ENCODE peak calls at places on chromosomes 2 and 18, in six cellular contexts. Z is IMR-90, M is body of pancreas, Y is fibroblast of lung, L is BE2C, V is NT2/D1. R is an unnamed sample.
A peak's percentile ranks its signal among the peaks of the same experiment; 100 is the strongest.

GRCh38 chr2:178804791-178805190 is 2.4 kb downstream of the TTN start:
- DNase-seq in Z (peak; percentile 16), M (no peak), Y (peak; percentile 12), L (no peak), V (peak; percentile 27), R (peak; percentile 41)

GRCh38 chr2:127105656-127106456 is 1.1 kb downstream of the BIN1 start:
- DNase-seq in Z (peak; percentile 61), M (peak; percentile 24), Y (peak; percentile 54), L (peak; percentile 38), V (no peak), R (peak; percentile 75)

GRCh38 chr2:60530228-60530627 is 23.2 kb downstream of the BCL11A start:
- DNase-seq in Z (no peak), M (peak; percentile 77), Y (no peak), L (no peak), V (no peak), R (no peak)

GRCh38 chr2:66271777-66272176 is 163.1 kb upstream of the MEIS1 start:
- DNase-seq in Z (no peak), M (no peak), Y (no peak), L (no peak), V (no peak), R (no peak)

GRCh38 chr2:12504443-12504842 is 212.3 kb upstream of the TRIB2 start:
- DNase-seq in Z (peak; percentile 57), M (no peak), Y (peak; percentile 62), L (no peak), V (no peak), R (peak; percentile 31)

GRCh38 chr2:178860551-178860950 is 53.3 kb upstream of the TTN start:
- DNase-seq in Z (no peak), M (peak; percentile 40), Y (no peak), L (no peak), V (no peak), R (no peak)

GRCh38 chr18:3611313-3612038 is 161.5 kb downstream of the TGIF1 start:
- DNase-seq in Z (peak; percentile 33), M (no peak), Y (no peak), L (no peak), V (no peak), R (no peak)

GRCh38 chr2:230441188-230441897 is 25.3 kb downstream of the SP100 start:
- DNase-seq in Z (peak; percentile 73), M (no peak), Y (peak; percentile 70), L (no peak), V (no peak), R (peak; percentile 34)

GRCh38 chr2:14633451-14634211 is 1.1 kb downstream of the LRATD1 start:
- DNase-seq in Z (no peak), M (peak; percentile 25), Y (no peak), L (no peak), V (no peak), R (no peak)

GRCh38 chr2:33158482-33159003 is 211.8 kb downstream of the LTBP1 start:
- DNase-seq in Z (peak; percentile 95), M (no peak), Y (peak; percentile 97), L (no peak), V (no peak), R (peak; percentile 82)

GRCh38 chr2:234422895-234423505 is 73.9 kb downstream of the ARL4C start:
- DNase-seq in Z (no peak), M (no peak), Y (no peak), L (no peak), V (no peak), R (no peak)

GRCh38 chr2:134982603-134983002 is 64.0 kb downstream of the CCNT2 start:
- DNase-seq in Z (no peak), M (no peak), Y (no peak), L (no peak), V (no peak), R (no peak)

GRCh38 chr2:117621330-117621729 is 193.2 kb upstream of the DDX18 start:
- DNase-seq in Z (no peak), M (no peak), Y (no peak), L (no peak), V (no peak), R (no peak)

GRCh38 chr2:63888490-63889402 is 47.0 kb downstream of the UGP2 start:
- DNase-seq in Z (peak; percentile 48), M (peak; percentile 47), Y (peak; percentile 36), L (peak; percentile 40), V (peak; percentile 22), R (peak; percentile 56)

GRCh38 chr2:237744613-237745249 is 53.8 kb upstream of the RBM44 start:
- DNase-seq in Z (peak; percentile 54), M (peak; percentile 83), Y (no peak), L (peak; percentile 77), V (peak; percentile 52), R (peak; percentile 60)

GRCh38 chr2:26630669-26631360 is 10.4 kb downstream of the CIB4 start:
- DNase-seq in Z (peak; percentile 27), M (no peak), Y (peak; percentile 53), L (no peak), V (peak; percentile 80), R (peak; percentile 78)

GRCh38 chr18:56873441-56874140 is 222.4 kb downstream of the WDR7 start:
- DNase-seq in Z (no peak), M (no peak), Y (peak; percentile 6), L (no peak), V (peak; percentile 58), R (no peak)

GRCh38 chr2:113979172-113980128 is 89.6 kb downstream of the ACTR3 start:
- DNase-seq in Z (no peak), M (peak; percentile 33), Y (no peak), L (peak; percentile 22), V (peak; percentile 39), R (no peak)

GRCh38 chr2:237280235-237280634 is 133.7 kb downstream of the COL6A3 start:
- DNase-seq in Z (peak; percentile 99), M (no peak), Y (peak; percentile 99), L (no peak), V (no peak), R (peak; percentile 90)

GRCh38 chr2:219177594-219178376 is at the start of gene RETREG2:
- DNase-seq in Z (peak; percentile 89), M (peak; percentile 83), Y (peak; percentile 85), L (peak; percentile 90), V (peak; percentile 87), R (peak; percentile 96)

GRCh38 chr2:163778045-163778753 is 42.4 kb upstream of the FIGN start:
- DNase-seq in Z (peak; percentile 62), M (no peak), Y (peak; percentile 98), L (no peak), V (no peak), R (peak; percentile 50)

GRCh38 chr18:5413447-5413846 is 117.9 kb upstream of the ZBTB14 start:
- DNase-seq in Z (no peak), M (no peak), Y (no peak), L (no peak), V (no peak), R (peak; percentile 1)

GRCh38 chr18:77548790-77549420 is 299.3 kb downstream of the GALR1 start:
- DNase-seq in Z (no peak), M (no peak), Y (no peak), L (no peak), V (no peak), R (no peak)

GRCh38 chr2:218257390-218257981 is 3.3 kb upstream of the GPBAR1 start:
- DNase-seq in Z (no peak), M (peak; percentile 61), Y (no peak), L (no peak), V (peak; percentile 46), R (no peak)

GRCh38 chr2:60840880-60841279 is 40.5 kb upstream of the REL start:
- DNase-seq in Z (no peak), M (no peak), Y (no peak), L (no peak), V (no peak), R (no peak)

GRCh38 chr2:152920846-152921245 is 202.4 kb downstream of the ARL6IP6 start:
- DNase-seq in Z (no peak), M (no peak), Y (peak; percentile 2), L (no peak), V (no peak), R (no peak)

GRCh38 chr2:168583710-168584521 is 127.8 kb downstream of the CERS6 start:
- DNase-seq in Z (peak; percentile 67), M (peak; percentile 21), Y (peak; percentile 75), L (no peak), V (no peak), R (peak; percentile 36)

GRCh38 chr2:216866515-216867095 is 6.7 kb upstream of the TNP1 start:
- DNase-seq in Z (no peak), M (no peak), Y (peak; percentile 20), L (no peak), V (no peak), R (no peak)

GRCh38 chr18:57353940-57354461 is 1.6 kb downstream of the ST8SIA3 start:
- DNase-seq in Z (peak; percentile 17), M (peak; percentile 45), Y (peak; percentile 29), L (peak; percentile 54), V (peak; percentile 72), R (peak; percentile 16)

DNA sequence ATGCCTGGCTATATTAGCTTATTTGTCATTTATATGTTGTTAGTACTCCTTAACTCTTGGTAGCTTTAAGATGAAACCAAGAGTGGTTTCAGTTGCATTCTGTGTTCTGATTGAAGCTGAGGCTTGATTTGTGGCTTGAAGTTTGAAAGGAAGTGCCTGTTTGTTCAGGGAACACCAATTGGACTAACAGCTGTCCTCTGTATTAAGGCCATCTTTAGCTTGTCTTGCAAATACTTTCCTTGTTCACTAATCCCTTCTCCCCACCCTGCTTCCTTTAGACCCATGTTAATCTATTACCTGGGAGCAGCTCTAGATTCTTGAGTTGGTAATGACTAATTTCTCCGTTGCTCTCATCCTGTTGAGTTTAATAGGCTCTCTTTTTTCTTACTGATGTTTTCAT is 13.4 kb downstream of the ITGA6 start:
- DNase-seq in Z (no peak), M (no peak), Y (peak; percentile 7), L (no peak), V (no peak), R (no peak)
- H3K4me3 ChIP-seq in Z (no peak overlapping the region), M (no peak overlapping the region), Y (no peak overlapping the region), L (no peak overlapping the region), V (no peak overlapping the region), R (no peak overlapping the region)

GRCh38 chr18:78780719-78781600 is 198.7 kb upstream of the SALL3 start:
- DNase-seq in Z (no peak), M (peak; percentile 66), Y (no peak), L (no peak), V (no peak), R (no peak)
- H3K4me3 ChIP-seq in Z (no peak overlapping the region), M (no peak overlapping the region), Y (no peak overlapping the region), L (no peak overlapping the region), V (no peak overlapping the region), R (no peak overlapping the region)

GRCh38 chr2:206213514-206213845 is 53.8 kb downstream of the EEF1B2 start:
- DNase-seq in Z (no peak), M (no peak), Y (no peak), L (no peak), V (no peak), R (no peak)
- H3K4me3 ChIP-seq in Z (peak overlapping the region; percentile 28), M (no peak overlapping the region), Y (peak overlapping the region; percentile 59), L (no peak overlapping the region), V (no peak overlapping the region), R (no peak overlapping the region)

DNA sequence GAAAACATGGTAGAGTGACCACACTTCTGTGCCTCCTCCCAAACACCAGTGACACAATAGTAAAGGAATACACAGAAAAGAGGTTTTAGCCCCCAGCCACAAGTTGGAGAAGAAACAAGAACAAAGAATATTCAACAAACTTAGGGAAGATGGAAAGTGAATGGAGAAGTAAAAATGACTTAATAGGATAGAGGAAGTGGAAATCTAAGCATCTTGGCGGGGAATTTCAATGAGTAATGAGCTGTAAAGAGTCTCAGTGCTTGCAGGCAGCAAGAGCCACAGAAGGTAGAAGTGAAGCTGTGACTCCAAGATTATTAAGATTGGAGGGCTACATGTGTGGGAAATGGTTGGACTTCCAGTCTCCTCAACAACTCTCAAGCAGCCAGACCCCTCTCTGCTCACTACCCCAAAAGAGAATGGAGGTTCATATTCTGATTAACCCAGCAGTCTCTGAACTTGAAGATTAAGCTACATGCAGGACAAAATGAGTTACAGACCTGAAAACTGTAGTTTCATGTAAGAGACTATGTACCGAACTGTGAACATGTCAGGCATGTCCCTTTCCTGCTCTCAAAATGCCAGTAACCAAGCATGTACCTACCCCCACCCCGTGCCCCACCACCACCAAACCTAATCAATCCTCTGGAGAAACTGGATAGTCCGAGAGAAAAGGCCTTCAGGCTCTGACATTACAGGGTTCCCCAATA is 16.9 kb upstream of the HNRNPLL start:
- DNase-seq in Z (peak; percentile 67), M (no peak), Y (peak; percentile 61), L (no peak), V (no peak), R (peak; percentile 39)
- H3K4me3 ChIP-seq in Z (no peak overlapping the region), M (no peak overlapping the region), Y (no peak overlapping the region), L (no peak overlapping the region), V (no peak overlapping the region), R (no peak overlapping the region)